ENCODE peak calls at places on chromosome 9, in seven cellular contexts. One of them, this sample, is unnamed.

GRCh38 chr9:93230185-93230584 is 46.2 kb downstream of the WNK2 start:
- DNase-seq in lower lobe of right lung: no peak
- DNase-seq in AG09309: no peak
- DNase-seq in OCI-LY7: no peak
- DNase-seq in psoas muscle: no peak
- DNase-seq in lung: no peak
- DNase-seq in HepG2: no peak
- DNase-seq in this sample: no peak

GRCh38 chr9:97591535-97591934 is 41.6 kb downstream of the TSTD2 start:
- DNase-seq in lower lobe of right lung: no peak
- DNase-seq in AG09309: no peak
- DNase-seq in OCI-LY7: no peak
- DNase-seq in psoas muscle: no peak
- DNase-seq in lung: no peak
- DNase-seq in HepG2: no peak
- DNase-seq in this sample: no peak

GRCh38 chr9:14173730-14174129 is 140.2 kb downstream of the NFIB start:
- DNase-seq in lower lobe of right lung: no peak
- DNase-seq in AG09309: no peak
- DNase-seq in OCI-LY7: no peak
- DNase-seq in psoas muscle: peak; percentile 20
- DNase-seq in lung: no peak
- DNase-seq in HepG2: no peak
- DNase-seq in this sample: no peak

GRCh38 chr9:127990539-127990938 is 9.8 kb upstream of the EEIG1 start:
- DNase-seq in lower lobe of right lung: no peak
- DNase-seq in AG09309: no peak
- DNase-seq in OCI-LY7: no peak
- DNase-seq in psoas muscle: no peak
- DNase-seq in lung: no peak
- DNase-seq in HepG2: no peak
- DNase-seq in this sample: no peak

GRCh38 chr9:89009049-89009840 is 18.0 kb downstream of the S1PR3 start:
- DNase-seq in lower lobe of right lung: no peak
- DNase-seq in AG09309: no peak
- DNase-seq in OCI-LY7: peak; percentile 8
- DNase-seq in psoas muscle: no peak
- DNase-seq in lung: peak; percentile 27
- DNase-seq in HepG2: no peak
- DNase-seq in this sample: no peak

GRCh38 chr9:32672478-32672877 is 37.0 kb upstream of the TAF1L start:
- DNase-seq in lower lobe of right lung: no peak
- DNase-seq in AG09309: peak; percentile 13
- DNase-seq in OCI-LY7: no peak
- DNase-seq in psoas muscle: no peak
- DNase-seq in lung: no peak
- DNase-seq in HepG2: no peak
- DNase-seq in this sample: no peak

GRCh38 chr9:107229146-107229545 is 53.9 kb upstream of the RAD23B start:
- DNase-seq in lower lobe of right lung: no peak
- DNase-seq in AG09309: no peak
- DNase-seq in OCI-LY7: no peak
- DNase-seq in psoas muscle: no peak
- DNase-seq in lung: no peak
- DNase-seq in HepG2: no peak
- DNase-seq in this sample: no peak

GRCh38 chr9:107684224-107684623 is 194.7 kb upstream of the KLF4 start:
- DNase-seq in lower lobe of right lung: no peak
- DNase-seq in AG09309: no peak
- DNase-seq in OCI-LY7: no peak
- DNase-seq in psoas muscle: no peak
- DNase-seq in lung: no peak
- DNase-seq in HepG2: no peak
- DNase-seq in this sample: no peak

GRCh38 chr9:92245005-92245797 is 48.3 kb downstream of the IARS1 start:
- DNase-seq in lower lobe of right lung: no peak
- DNase-seq in AG09309: peak; percentile 57
- DNase-seq in OCI-LY7: no peak
- DNase-seq in psoas muscle: no peak
- DNase-seq in lung: no peak
- DNase-seq in HepG2: no peak
- DNase-seq in this sample: no peak

GRCh38 chr9:112719292-112719691 is 1.4 kb upstream of the INIP start:
- DNase-seq in lower lobe of right lung: no peak
- DNase-seq in AG09309: no peak
- DNase-seq in OCI-LY7: no peak
- DNase-seq in psoas muscle: no peak
- DNase-seq in lung: no peak
- DNase-seq in HepG2: no peak
- DNase-seq in this sample: no peak

GRCh38 chr9:78035369-78035993 is 3.9 kb upstream of the GNAQ start:
- DNase-seq in lower lobe of right lung: no peak
- DNase-seq in AG09309: peak; percentile 60
- DNase-seq in OCI-LY7: peak; percentile 53
- DNase-seq in psoas muscle: peak; percentile 21
- DNase-seq in lung: peak; percentile 60
- DNase-seq in HepG2: peak; percentile 69
- DNase-seq in this sample: peak; percentile 7

GRCh38 chr9:88953401-88954029 is 37.8 kb upstream of the S1PR3 start:
- DNase-seq in lower lobe of right lung: no peak
- DNase-seq in AG09309: peak; percentile 29
- DNase-seq in OCI-LY7: no peak
- DNase-seq in psoas muscle: no peak
- DNase-seq in lung: no peak
- DNase-seq in HepG2: peak; percentile 5
- DNase-seq in this sample: no peak

GRCh38 chr9:126373241-126373640 is 46.6 kb downstream of the MVB12B start:
- DNase-seq in lower lobe of right lung: no peak
- DNase-seq in AG09309: no peak
- DNase-seq in OCI-LY7: no peak
- DNase-seq in psoas muscle: no peak
- DNase-seq in lung: no peak
- DNase-seq in HepG2: peak; percentile 52
- DNase-seq in this sample: no peak

GRCh38 chr9:2723666-2724065 is 6.4 kb downstream of the KCNV2 start:
- DNase-seq in lower lobe of right lung: no peak
- DNase-seq in AG09309: no peak
- DNase-seq in OCI-LY7: no peak
- DNase-seq in psoas muscle: no peak
- DNase-seq in lung: no peak
- DNase-seq in HepG2: no peak
- DNase-seq in this sample: no peak

GRCh38 chr9:89023788-89024187 is 32.5 kb downstream of the S1PR3 start:
- DNase-seq in lower lobe of right lung: no peak
- DNase-seq in AG09309: no peak
- DNase-seq in OCI-LY7: no peak
- DNase-seq in psoas muscle: no peak
- DNase-seq in lung: no peak
- DNase-seq in HepG2: no peak
- DNase-seq in this sample: no peak

GRCh38 chr9:93129286-93129685 is 4.8 kb downstream of the NINJ1 start:
- DNase-seq in lower lobe of right lung: no peak
- DNase-seq in AG09309: no peak
- DNase-seq in OCI-LY7: no peak
- DNase-seq in psoas muscle: no peak
- DNase-seq in lung: no peak
- DNase-seq in HepG2: no peak
- DNase-seq in this sample: no peak

GRCh38 chr9:19701274-19701673 is 87.6 kb downstream of the SLC24A2 start:
- DNase-seq in lower lobe of right lung: no peak
- DNase-seq in AG09309: no peak
- DNase-seq in OCI-LY7: no peak
- DNase-seq in psoas muscle: no peak
- DNase-seq in lung: no peak
- DNase-seq in HepG2: no peak
- DNase-seq in this sample: no peak

GRCh38 chr9:97980479-97980803 is 2.7 kb upstream of the ANP32B start:
- DNase-seq in lower lobe of right lung: no peak
- DNase-seq in AG09309: no peak
- DNase-seq in OCI-LY7: no peak
- DNase-seq in psoas muscle: peak; percentile 64
- DNase-seq in lung: no peak
- DNase-seq in HepG2: no peak
- DNase-seq in this sample: no peak

GRCh38 chr9:80644044-80644443 is 1045.3 kb downstream of the TLE1 start:
- DNase-seq in lower lobe of right lung: no peak
- DNase-seq in AG09309: no peak
- DNase-seq in OCI-LY7: no peak
- DNase-seq in psoas muscle: no peak
- DNase-seq in lung: no peak
- DNase-seq in HepG2: no peak
- DNase-seq in this sample: no peak

GRCh38 chr9:78003730-78004129 is 27.9 kb downstream of the GNAQ start:
- DNase-seq in lower lobe of right lung: no peak
- DNase-seq in AG09309: no peak
- DNase-seq in OCI-LY7: no peak
- DNase-seq in psoas muscle: no peak
- DNase-seq in lung: no peak
- DNase-seq in HepG2: no peak
- DNase-seq in this sample: no peak

GRCh38 chr9:86549434-86549833 is 195.2 kb upstream of the TUT7 start:
- DNase-seq in lower lobe of right lung: no peak
- DNase-seq in AG09309: peak; percentile 97
- DNase-seq in OCI-LY7: no peak
- DNase-seq in psoas muscle: no peak
- DNase-seq in lung: no peak
- DNase-seq in HepG2: no peak
- DNase-seq in this sample: no peak

GRCh38 chr9:96871176-96871575 is 16.9 kb upstream of the ZNF782 start:
- DNase-seq in lower lobe of right lung: no peak
- DNase-seq in AG09309: no peak
- DNase-seq in OCI-LY7: no peak
- DNase-seq in psoas muscle: no peak
- DNase-seq in lung: no peak
- DNase-seq in HepG2: no peak
- DNase-seq in this sample: no peak

GRCh38 chr9:89464991-89465390 is 32.9 kb downstream of the SEMA4D start:
- DNase-seq in lower lobe of right lung: no peak
- DNase-seq in AG09309: no peak
- DNase-seq in OCI-LY7: no peak
- DNase-seq in psoas muscle: no peak
- DNase-seq in lung: no peak
- DNase-seq in HepG2: no peak
- DNase-seq in this sample: no peak

GRCh38 chr9:121026260-121026691 is 23.8 kb downstream of the C5 start:
- DNase-seq in lower lobe of right lung: no peak
- DNase-seq in AG09309: no peak
- DNase-seq in OCI-LY7: no peak
- DNase-seq in psoas muscle: no peak
- DNase-seq in lung: no peak
- DNase-seq in HepG2: peak; percentile 49
- DNase-seq in this sample: no peak
- TF ChIP-seq CTCF in lower lobe of right lung: no peak
- TF ChIP-seq CTCF in AG09309: no peak
- TF ChIP-seq CTCF in OCI-LY7: no peak
- TF ChIP-seq CTCF in psoas muscle: no peak
- TF ChIP-seq CTCF in lung: no peak
- TF ChIP-seq CTCF in HepG2: no peak
- TF ChIP-seq CTCF in this sample: no peak

GRCh38 chr9:84671651-84672467 is 2.3 kb downstream of the NTRK2 start:
- DNase-seq in lower lobe of right lung: no peak
- DNase-seq in AG09309: no peak
- DNase-seq in OCI-LY7: no peak
- DNase-seq in psoas muscle: no peak
- DNase-seq in lung: no peak
- DNase-seq in HepG2: no peak
- DNase-seq in this sample: no peak
- H3K4me3 ChIP-seq in lower lobe of right lung: peak overlapping the region; percentile 57
- H3K4me3 ChIP-seq in AG09309: no peak overlapping the region
- H3K4me3 ChIP-seq in OCI-LY7: no peak overlapping the region
- H3K4me3 ChIP-seq in psoas muscle: peak overlapping the region; percentile 34
- H3K4me3 ChIP-seq in lung: no peak overlapping the region
- H3K4me3 ChIP-seq in HepG2: no peak overlapping the region
- H3K4me3 ChIP-seq in this sample: no peak overlapping the region

DNA sequence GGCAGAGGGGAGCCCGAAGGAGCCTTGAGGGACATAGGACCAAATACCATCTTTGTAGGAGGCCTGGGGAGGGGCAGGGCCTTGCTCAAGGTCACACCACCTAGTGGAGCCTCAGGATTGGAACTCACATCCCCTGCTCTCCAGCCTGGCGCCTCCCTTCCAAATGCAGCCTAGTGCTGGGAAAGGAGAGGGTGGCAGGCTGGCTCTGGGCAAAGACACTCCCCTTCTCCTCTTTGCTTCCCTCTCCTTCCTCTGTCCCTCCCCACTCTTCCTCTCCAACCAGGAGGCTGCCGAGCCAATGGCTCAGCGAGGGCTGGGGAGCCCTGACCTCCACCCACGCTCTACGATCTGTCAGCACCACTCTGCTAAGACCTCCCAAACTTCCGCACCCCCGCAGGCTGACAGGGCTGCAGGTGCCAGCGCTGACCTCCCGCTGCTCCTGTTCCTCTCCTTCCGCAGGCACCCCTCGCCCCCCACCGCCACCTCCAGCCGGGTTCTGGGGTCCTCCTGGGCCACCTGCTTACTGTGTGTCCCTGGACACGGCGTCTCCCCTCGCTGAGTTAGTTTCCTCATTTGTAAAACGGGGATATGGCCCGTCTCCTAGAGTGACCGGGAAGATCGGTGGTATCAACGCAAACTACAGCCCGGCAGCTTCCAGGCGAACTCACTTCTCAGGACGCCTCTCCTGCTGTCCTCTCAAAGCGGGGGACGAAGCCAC is 52.9 kb downstream of the C9orf50 start:
- DNase-seq in lower lobe of right lung: no peak
- DNase-seq in AG09309: peak; percentile 10
- DNase-seq in OCI-LY7: no peak
- DNase-seq in psoas muscle: peak; percentile 34
- DNase-seq in lung: peak; percentile 51
- DNase-seq in HepG2: peak; percentile 75
- DNase-seq in this sample: no peak
- TF ChIP-seq CTCF in lower lobe of right lung: no peak
- TF ChIP-seq CTCF in AG09309: peak; percentile 16
- TF ChIP-seq CTCF in OCI-LY7: no peak
- TF ChIP-seq CTCF in psoas muscle: no peak
- TF ChIP-seq CTCF in lung: no peak
- TF ChIP-seq CTCF in HepG2: peak; percentile 42
- TF ChIP-seq CTCF in this sample: no peak

GRCh38 chr9:124659099-124659659 is 111.9 kb downstream of the NR6A1 start:
- DNase-seq in lower lobe of right lung: peak; percentile 83
- DNase-seq in AG09309: peak; percentile 88
- DNase-seq in OCI-LY7: peak; percentile 61
- DNase-seq in psoas muscle: peak; percentile 82
- DNase-seq in lung: peak; percentile 81
- DNase-seq in HepG2: peak; percentile 93
- DNase-seq in this sample: peak; percentile 41

GRCh38 chr9:124661184-124661755 is 109.8 kb downstream of the NR6A1 start:
- DNase-seq in lower lobe of right lung: no peak
- DNase-seq in AG09309: no peak
- DNase-seq in OCI-LY7: no peak
- DNase-seq in psoas muscle: no peak
- DNase-seq in lung: no peak
- DNase-seq in HepG2: no peak
- DNase-seq in this sample: no peak

GRCh38 chr9:124662561-124662960 is 108.5 kb downstream of the NR6A1 start:
- DNase-seq in lower lobe of right lung: no peak
- DNase-seq in AG09309: no peak
- DNase-seq in OCI-LY7: no peak
- DNase-seq in psoas muscle: no peak
- DNase-seq in lung: no peak
- DNase-seq in HepG2: no peak
- DNase-seq in this sample: no peak

GRCh38 chr9:124658165-124659017 is 112.7 kb downstream of the NR6A1 start:
- DNase-seq in lower lobe of right lung: peak; percentile 67
- DNase-seq in AG09309: peak; percentile 91
- DNase-seq in OCI-LY7: peak; percentile 88
- DNase-seq in psoas muscle: peak; percentile 58
- DNase-seq in lung: peak; percentile 76
- DNase-seq in HepG2: peak; percentile 76
- DNase-seq in this sample: peak; percentile 59

GRCh38 chr9:124660341-124660801 is 110.7 kb downstream of the NR6A1 start:
- DNase-seq in lower lobe of right lung: no peak
- DNase-seq in AG09309: no peak
- DNase-seq in OCI-LY7: peak; percentile 16
- DNase-seq in psoas muscle: no peak
- DNase-seq in lung: no peak
- DNase-seq in HepG2: peak; percentile 36
- DNase-seq in this sample: no peak
- H3K4me3 ChIP-seq in lower lobe of right lung: peak overlapping the region; percentile 60
- H3K4me3 ChIP-seq in AG09309: peak overlapping the region; percentile 47
- H3K4me3 ChIP-seq in OCI-LY7: peak overlapping the region; percentile 69
- H3K4me3 ChIP-seq in psoas muscle: peak overlapping the region; percentile 74
- H3K4me3 ChIP-seq in lung: peak overlapping the region; percentile 11
- H3K4me3 ChIP-seq in HepG2: peak overlapping the region; percentile 73
- H3K4me3 ChIP-seq in this sample: peak overlapping the region; percentile 53